ENCODE peak calls at places on chromosomes 2 and 18, in six cellular contexts. R, P, O, C, E and T are unnamed samples.

GRCh38 chr18:702957-703659 is 9.3 kb downstream of the ENOSF1 start:
- DNase-seq in R (peak), O (peak), E (peak), C (no peak), P (no peak), T (peak)

GRCh38 chr2:209525834-209526281 is 102.0 kb downstream of the MAP2 start:
- DNase-seq in O (peak), C (no peak), R (peak), E (peak), P (no peak), T (peak)

GRCh38 chr2:120771556-120772208 is 36.0 kb downstream of the GLI2 start:
- DNase-seq in O (peak), R (no peak), C (peak), E (peak), P (no peak), T (no peak)

GRCh38 chr2:26637811-26638310 is 3.3 kb downstream of the CIB4 start:
- DNase-seq in E (no peak), O (no peak), P (no peak), C (peak), R (no peak), T (no peak)

GRCh38 chr18:50791599-50792438 is 28.0 kb downstream of the MRO start:
- DNase-seq in C (no peak), E (no peak), R (no peak), O (no peak), P (no peak), T (no peak)

GRCh38 chr2:239760596-239760995 is 264.5 kb downstream of the NDUFA10 start:
- DNase-seq in R (no peak), C (peak), O (no peak), P (no peak), E (no peak), T (no peak)

GRCh38 chr18:57410749-57411148 is 24.4 kb upstream of the ONECUT2 start:
- DNase-seq in C (no peak), E (no peak), P (no peak), R (no peak), O (no peak), T (no peak)

GRCh38 chr2:163133602-163134001 is 295.0 kb upstream of the KCNH7 start:
- DNase-seq in C (no peak), P (no peak), R (no peak), O (no peak), E (no peak), T (no peak)

GRCh38 chr2:5938566-5938896 is 246.3 kb downstream of the SOX11 start:
- DNase-seq in R (no peak), E (no peak), P (no peak), O (no peak), C (no peak), T (no peak)

GRCh38 chr2:215363461-215364156 is 51.8 kb downstream of the ATIC start:
- DNase-seq in E (no peak), P (no peak), R (no peak), C (no peak), O (peak), T (no peak)

GRCh38 chr2:109379507-109379906 is 234.3 kb downstream of the SEPTIN10 start:
- DNase-seq in O (no peak), R (no peak), P (no peak), C (peak), E (no peak), T (no peak)

GRCh38 chr18:36427831-36428230 is 130.3 kb downstream of the FHOD3 start:
- DNase-seq in C (no peak), R (no peak), E (no peak), P (no peak), O (no peak), T (no peak)

DNA sequence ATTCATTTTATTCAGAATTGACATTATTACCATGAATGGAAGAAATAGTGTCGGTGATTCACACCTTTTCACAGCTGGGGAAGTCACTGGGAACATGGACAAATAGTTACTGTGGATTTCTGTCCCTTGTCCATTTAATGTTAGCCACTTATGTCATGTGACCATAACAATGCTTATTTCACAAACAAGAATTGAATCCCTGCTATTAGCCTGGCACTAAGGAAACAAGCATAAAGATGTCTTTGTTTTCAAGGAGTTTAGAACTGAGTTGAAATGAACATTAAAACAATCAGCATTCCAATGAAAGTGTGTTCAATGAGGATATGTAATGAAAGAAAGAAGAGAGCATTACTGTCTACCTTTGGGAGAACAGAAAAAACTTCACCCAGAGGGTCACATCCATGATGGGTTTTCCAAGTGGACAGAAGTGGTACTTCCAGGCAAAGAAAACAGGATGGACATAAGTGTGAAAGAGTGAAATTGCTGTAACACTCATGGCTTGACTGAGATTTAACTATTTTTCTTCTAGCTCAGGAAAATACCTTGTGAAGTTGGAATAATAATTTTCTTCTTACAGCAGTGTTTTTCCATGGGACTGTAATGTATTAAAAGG is 324.5 kb upstream of the UBE2E3 start:
- DNase-seq in E (no peak), P (no peak), R (no peak), C (no peak), O (no peak), T (no peak)
- TF ChIP-seq CTCF in E (no peak), P (no peak), R (peak), C (no peak), O (peak), T (no peak)

GRCh38 chr2:238164906-238165287 is 6.1 kb downstream of the ERFE start:
- DNase-seq in O (no peak), E (no peak), C (no peak), P (no peak), R (no peak), T (no peak)

GRCh38 chr2:238162171-238162515 is 3.4 kb downstream of the ERFE start:
- DNase-seq in R (no peak), E (no peak), O (no peak), P (no peak), C (no peak), T (no peak)

GRCh38 chr2:238165288-238165921 is 6.6 kb downstream of the ERFE start:
- DNase-seq in R (no peak), P (no peak), C (no peak), E (no peak), O (no peak), T (no peak)

GRCh38 chr2:238162516-238163441 is 4.0 kb downstream of the ERFE start:
- DNase-seq in C (no peak), R (no peak), E (no peak), P (no peak), O (no peak), T (no peak)

GRCh38 chr2:238163494-238164198 is 4.9 kb downstream of the ERFE start:
- DNase-seq in C (no peak), E (no peak), O (no peak), R (no peak), P (no peak), T (no peak)
- TF ChIP-seq CTCF in C (no peak), E (no peak), O (no peak), R (no peak), P (no peak), T (no peak)

GRCh38 chr2:98876741-98877140 is 59.3 kb downstream of the CRACDL start:
- DNase-seq in P (no peak), R (no peak), E (no peak), C (no peak), O (no peak), T (no peak)
- TF ChIP-seq CTCF in P (no peak), R (no peak), E (no peak), C (no peak), O (no peak), T (no peak)

GRCh38 chr2:12048551-12048950 is 302.1 kb downstream of the LPIN1 start:
- DNase-seq in O (no peak), P (no peak), E (no peak), R (no peak), C (no peak), T (no peak)
- TF ChIP-seq CTCF in O (peak), P (no peak), E (no peak), R (peak), C (no peak), T (no peak)

GRCh38 chr2:38038682-38039081 is 37.3 kb downstream of the CYP1B1 start:
- DNase-seq in C (no peak), R (no peak), P (no peak), O (no peak), E (no peak), T (no peak)

GRCh38 chr2:38039511-38039910 is 36.4 kb downstream of the CYP1B1 start:
- DNase-seq in O (no peak), C (no peak), P (no peak), R (no peak), E (no peak), T (no peak)

GRCh38 chr2:38037325-38037724 is 38.6 kb downstream of the CYP1B1 start:
- DNase-seq in C (no peak), P (no peak), O (no peak), E (peak), R (no peak), T (no peak)

GRCh38 chr2:38039111-38039510 is 36.8 kb downstream of the CYP1B1 start:
- DNase-seq in O (peak), C (no peak), P (no peak), E (peak), R (no peak), T (no peak)

DNA sequence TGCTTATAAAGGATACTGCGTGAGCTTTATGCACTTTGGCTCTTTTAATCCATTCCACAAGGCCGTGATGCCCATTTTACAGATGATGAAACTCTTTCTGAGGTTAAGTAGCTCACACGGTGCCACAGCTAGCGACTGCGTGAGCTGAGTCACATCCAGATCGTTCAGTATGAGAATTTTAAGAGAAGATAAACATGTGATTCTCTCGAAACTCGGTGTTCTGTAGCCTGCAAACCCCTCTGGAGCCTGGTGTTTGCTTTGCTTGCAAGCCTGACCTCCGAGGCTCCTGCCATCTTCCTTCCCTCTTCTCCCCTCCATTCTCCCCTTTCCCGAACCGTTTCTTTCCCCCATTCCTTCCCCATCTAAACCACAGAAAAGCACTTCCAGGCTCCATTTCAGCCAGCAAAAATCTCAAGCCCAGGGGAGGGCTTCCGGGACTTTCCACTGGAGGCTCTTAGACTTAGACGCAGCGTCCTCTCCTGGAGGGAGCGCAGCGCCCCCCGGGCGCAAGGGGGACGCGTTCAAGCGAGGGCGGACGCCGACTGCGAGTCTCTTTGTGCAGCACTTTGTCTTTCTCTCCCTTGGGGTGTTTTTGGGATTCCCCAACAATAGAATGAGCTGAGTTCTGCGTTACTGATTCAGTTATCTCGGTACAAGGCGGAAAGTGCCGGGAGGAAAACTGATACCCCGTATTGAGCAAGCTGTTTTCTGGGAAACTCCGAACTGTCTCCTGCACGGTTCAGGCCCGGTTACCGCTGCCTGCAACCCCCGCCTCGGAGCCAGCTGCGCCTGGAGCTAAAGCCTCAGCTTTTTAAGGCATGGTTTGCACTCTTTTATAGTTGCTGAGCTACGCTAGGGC is 38.0 kb downstream of the CYP1B1 start:
- DNase-seq in C (no peak), P (peak), R (no peak), O (peak), E (peak), T (peak)
- TF ChIP-seq CTCF in C (peak), P (no peak), R (peak), O (no peak), E (no peak), T (peak)

DNA sequence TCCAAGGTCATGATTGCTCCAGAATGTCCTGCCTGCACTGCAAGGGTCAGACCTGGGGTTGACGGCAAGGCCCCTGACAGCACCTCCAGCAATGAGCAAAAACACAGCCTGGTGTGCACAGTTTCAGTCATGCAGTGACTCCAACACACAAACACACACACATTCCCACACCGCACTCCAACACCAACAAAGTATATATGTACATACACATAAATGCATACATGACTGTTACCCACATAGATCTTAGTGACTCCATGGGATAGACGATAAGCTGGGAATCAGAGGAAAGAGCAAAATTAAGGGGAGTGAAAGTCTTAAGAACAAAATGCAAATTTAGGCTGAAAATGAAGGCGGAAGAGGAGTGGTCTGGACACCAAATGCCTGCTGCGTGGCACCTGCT is 112.7 kb upstream of the TEKT4 start:
- DNase-seq in C (no peak), E (no peak), O (no peak), R (no peak), P (no peak), T (no peak)
- TF ChIP-seq CTCF in C (no peak), E (no peak), O (no peak), R (no peak), P (no peak), T (no peak)